ENCODE peak calls at places on chromosome 15, in nine cellular contexts. D is WTC11; A is H9; X is activated CD8-positive, alpha-beta memory T cell treated with anti-CD3 and anti-CD28 coated beads for 24 hours; Q is activated naive CD4-positive, alpha-beta T cell treated with anti-CD3 and anti-CD28 coated beads for 36 hours; V is T-helper 2 cell; B is ovary; N is Calu3; I is heart right ventricle. R is an unnamed sample.

GRCh38 chr15:35184646-35185045 is 99.6 kb upstream of the NANOGP8 start:
- DNase-seq in D (no peak), A (no peak), X (no peak), Q (no peak), V (no peak), B (no peak), N (no peak), I (no peak), R (no peak)

GRCh38 chr15:92163641-92164040 is 230.0 kb upstream of the ST8SIA2 start:
- DNase-seq in D (peak), A (peak), X (no peak), Q (no peak), V (no peak), B (no peak), N (no peak), I (no peak), R (no peak)

GRCh38 chr15:84889313-84889990 is 5.0 kb downstream of the SLC28A1 start:
- DNase-seq in D (no peak), A (peak), X (no peak), Q (no peak), V (no peak), B (no peak), N (no peak), I (no peak), R (no peak)

GRCh38 chr15:59355730-59356129 is 16.9 kb downstream of the MYO1E start:
- DNase-seq in D (no peak), A (no peak), X (no peak), Q (no peak), V (no peak), B (no peak), N (no peak), I (no peak), R (no peak)

GRCh38 chr15:85793641-85794597 is 806 bp downstream of the KLHL25 start:
- DNase-seq in D (peak), A (no peak), X (peak), Q (peak), V (no peak), B (peak), N (peak), I (peak), R (no peak)

GRCh38 chr15:42220216-42220615 is 12.1 kb upstream of the VPS39 start:
- DNase-seq in D (no peak), A (no peak), X (no peak), Q (no peak), V (no peak), B (no peak), N (no peak), I (no peak), R (no peak)

GRCh38 chr15:32919749-32920414 is 202.1 kb downstream of the GREM1 start:
- DNase-seq in D (no peak), A (no peak), X (no peak), Q (no peak), V (no peak), B (no peak), N (no peak), I (no peak), R (no peak)

GRCh38 chr15:91522609-91523332 is 330.7 kb upstream of the SLCO3A1 start:
- DNase-seq in D (no peak), A (no peak), X (no peak), Q (peak), V (no peak), B (no peak), N (peak), I (no peak), R (no peak)

GRCh38 chr15:55372701-55373440 is 35.3 kb downstream of the CCPG1 start:
- DNase-seq in D (no peak), A (no peak), X (no peak), Q (no peak), V (no peak), B (no peak), N (no peak), I (no peak), R (no peak)

GRCh38 chr15:88894819-88895767 is at the start of gene HAPLN3:
- DNase-seq in D (peak), A (peak), X (peak), Q (peak), V (peak), B (no peak), N (peak), I (peak), R (peak)

GRCh38 chr15:81314378-81314777 is 9.6 kb downstream of the STARD5 start:
- DNase-seq in D (no peak), A (no peak), X (no peak), Q (no peak), V (no peak), B (no peak), N (no peak), I (no peak), R (no peak)

GRCh38 chr15:34799149-34799824 is 3.9 kb upstream of the ACTC1 start:
- DNase-seq in D (no peak), A (peak), X (no peak), Q (no peak), V (no peak), B (no peak), N (peak), I (peak), R (no peak)

GRCh38 chr15:39788108-39788507 is 5.5 kb upstream of the FSIP1 start:
- DNase-seq in D (no peak), A (no peak), X (no peak), Q (peak), V (no peak), B (no peak), N (no peak), I (no peak), R (no peak)

GRCh38 chr15:46815765-46816164 is 901.5 kb upstream of the SEMA6D start:
- DNase-seq in D (no peak), A (no peak), X (no peak), Q (no peak), V (no peak), B (no peak), N (no peak), I (peak), R (no peak)

GRCh38 chr15:79176151-79176550 is 85.6 kb upstream of the RASGRF1 start:
- DNase-seq in D (no peak), A (peak), X (no peak), Q (no peak), V (no peak), B (no peak), N (no peak), I (no peak), R (no peak)

GRCh38 chr15:82986442-82986780 is 401 bp downstream of the RAMAC start:
- DNase-seq in D (no peak), A (no peak), X (no peak), Q (peak), V (no peak), B (no peak), N (no peak), I (no peak), R (no peak)

GRCh38 chr15:45118131-45118588 is 4.0 kb downstream of the DUOXA2 start:
- DNase-seq in D (peak), A (peak), X (peak), Q (peak), V (peak), B (peak), N (peak), I (peak), R (peak)

GRCh38 chr15:74616020-74616939 is 644 bp downstream of the CLK3 start:
- DNase-seq in D (peak), A (no peak), X (peak), Q (peak), V (peak), B (peak), N (peak), I (peak), R (no peak)

GRCh38 chr15:62209322-62209721 is 44.2 kb upstream of the C2CD4B start:
- DNase-seq in D (no peak), A (no peak), X (no peak), Q (no peak), V (no peak), B (no peak), N (peak), I (no peak), R (no peak)

R was measured in natural killer cell treated with Interleukin-12 subunit alpha and Interleukin-12 subunit beta and Interleukin-15 and Interleukin-18, amount 100 ng/mL, for 72 hours.